ENCODE peak calls at places on chromosomes 12 and 14, in seven cellular contexts. F is erythroblast; N is cardiac muscle cell; T is RWPE1; Q is stimulated activated naive CD8-positive, alpha-beta T cell treated with anti-CD3 and anti-CD28 coated beads, Interleukin-15, amount 100 ng/mL, for 72 hours; A is breast epithelium; E is stimulated activated CD8-positive, alpha-beta memory T cell treated with anti-CD3 and anti-CD28 coated beads, Interleukin-15, amount 100 ng/mL, for 1 hour. U is an unnamed sample.

GRCh38 chr12:57147641-57147944 is 174 bp upstream of the LRP1-AS start:
- DNase-seq in E (no peak), F (no peak), N (peak), A (no peak), Q (no peak), T (no peak), U (no peak)

GRCh38 chr14:73834258-73834620 is 17.4 kb upstream of the PTGR2 start:
- DNase-seq in N (no peak), Q (no peak), F (no peak), E (no peak), T (no peak), A (no peak), U (no peak)

GRCh38 chr12:23099604-23100003 is 474.6 kb downstream of the ETNK1 start:
- DNase-seq in Q (no peak), A (no peak), F (no peak), E (no peak), T (no peak), N (no peak), U (peak)

GRCh38 chr12:92218394-92219077 is 72.9 kb upstream of the BTG1 start:
- DNase-seq in N (no peak), F (no peak), Q (no peak), A (no peak), T (no peak), E (no peak), U (no peak)

GRCh38 chr12:6276936-6277615 is 33.4 kb upstream of the PLEKHG6 start:
- DNase-seq in Q (no peak), F (no peak), E (no peak), A (no peak), T (no peak), N (no peak), U (peak)

GRCh38 chr14:95444132-95445129 is 72.0 kb downstream of the SYNE3 start:
- DNase-seq in N (no peak), A (no peak), T (no peak), Q (no peak), F (no peak), E (no peak), U (no peak)

GRCh38 chr12:53054112-53054878 is 4.4 kb downstream of the TNS2 start:
- DNase-seq in Q (peak), T (peak), E (peak), A (peak), F (peak), N (peak), U (peak)

GRCh38 chr12:19710811-19711793 is 271.8 kb downstream of the AEBP2 start:
- DNase-seq in N (no peak), F (no peak), A (no peak), E (no peak), Q (no peak), T (no peak), U (no peak)

GRCh38 chr14:100305446-100306255 is 593 bp downstream of the SLC25A29 start:
- DNase-seq in Q (peak), N (no peak), F (no peak), E (no peak), T (no peak), A (no peak), U (no peak)

GRCh38 chr14:20632831-20633771 is 8.4 kb downstream of the OR6S1 start:
- DNase-seq in Q (peak), A (no peak), N (peak), T (peak), F (peak), E (peak), U (peak)

GRCh38 chr12:95674631-95675030 is 115.9 kb downstream of the NTN4 start:
- DNase-seq in E (no peak), A (no peak), F (no peak), Q (no peak), T (no peak), N (peak), U (no peak)

GRCh38 chr14:46951103-46951502 is 299.5 kb upstream of the RPL10L start:
- DNase-seq in N (no peak), E (no peak), T (no peak), Q (no peak), F (no peak), A (no peak), U (peak)

GRCh38 chr14:60166144-60166543 is 946 bp upstream of the DHRS7 start:
- DNase-seq in E (no peak), T (no peak), Q (no peak), A (no peak), F (no peak), N (no peak), U (no peak)

U was measured in bronchial epithelial cell.